ENCODE peak calls at places on chromosomes 2 and 18, in six cellular contexts. D is A673, U is hepatocyte, S is MM.1S, P is GM23248, G is PC-3. V is an unnamed sample. For H3K36me3, the result is how much of the 10 kb centered on the place peaks cover.

GRCh38 chr2:230731512-230731911 is 18.9 kb downstream of the CAB39 start:
- DNase-seq in G (no peak), P (no peak), D (no peak), U (no peak), S (no peak), V (no peak)

GRCh38 chr2:204024503-204024902 is 87.9 kb downstream of the ICOS start:
- DNase-seq in G (peak), U (peak), S (peak), P (peak), D (peak), V (peak)

GRCh38 chr18:47930086-47930843 is at the start of gene SMAD2:
- DNase-seq in U (peak), S (peak), G (peak), D (peak), P (peak), V (peak)

GRCh38 chr2:121254748-121255147 is 30.3 kb downstream of the TFCP2L1 start:
- DNase-seq in P (no peak), S (no peak), G (no peak), D (no peak), U (peak), V (no peak)

GRCh38 chr2:209525336-209525735 is 101.5 kb downstream of the MAP2 start:
- DNase-seq in P (peak), U (no peak), D (peak), G (no peak), S (no peak), V (peak)

GRCh38 chr2:107412209-107412904 is 414.3 kb upstream of the RGPD4 start:
- DNase-seq in D (no peak), P (peak), G (no peak), U (no peak), S (no peak), V (peak)

GRCh38 chr2:201432551-201433388 is 18.5 kb downstream of the TRAK2 start:
- DNase-seq in G (no peak), S (no peak), U (no peak), P (peak), D (peak), V (peak)

GRCh38 chr2:74462786-74463105 is 2.4 kb downstream of the MOGS start:
- DNase-seq in S (no peak), D (no peak), P (no peak), U (no peak), G (no peak), V (no peak)

GRCh38 chr18:76875390-76876330 is 53.3 kb downstream of the ZNF236 start:
- DNase-seq in S (peak), U (peak), D (peak), P (peak), G (peak), V (no peak)

GRCh38 chr2:237348281-237348865 is 65.6 kb downstream of the COL6A3 start:
- DNase-seq in D (no peak), P (no peak), G (no peak), S (no peak), U (no peak), V (no peak)

GRCh38 chr2:63741884-63742583 is 99.7 kb upstream of the UGP2 start:
- DNase-seq in S (no peak), D (no peak), U (no peak), P (peak), G (peak), V (peak)

GRCh38 chr2:109064660-109065306 is 64.2 kb upstream of the SH3RF3 start:
- DNase-seq in G (no peak), U (no peak), D (no peak), S (no peak), P (no peak), V (no peak)

GRCh38 chr2:217095511-217096205 is 235.8 kb upstream of the TNP1 start:
- DNase-seq in U (no peak), D (no peak), P (no peak), S (no peak), G (peak), V (no peak)

GRCh38 chr2:232901711-232902578 is 31.9 kb downstream of the SNORC start:
- DNase-seq in U (peak), G (peak), P (peak), S (no peak), D (peak), V (peak)

GRCh38 chr2:16654775-16655456 is 10.7 kb downstream of the CYRIA start:
- DNase-seq in P (no peak), D (no peak), G (no peak), U (no peak), S (no peak), V (no peak)

GRCh38 chr2:131104487-131105155 is 515 bp upstream of the PLEKHB2 start:
- DNase-seq in S (peak), G (peak), U (peak), D (peak), P (peak), V (peak)

GRCh38 chr18:10020176-10020575 is 106.4 kb downstream of the VAPA start:
- DNase-seq in P (peak), S (no peak), G (peak), D (peak), U (no peak), V (no peak)

GRCh38 chr2:191656792-191657191 is 21.1 kb upstream of the NABP1 start:
- DNase-seq in G (no peak), U (no peak), S (no peak), P (no peak), D (no peak), V (no peak)

DNA sequence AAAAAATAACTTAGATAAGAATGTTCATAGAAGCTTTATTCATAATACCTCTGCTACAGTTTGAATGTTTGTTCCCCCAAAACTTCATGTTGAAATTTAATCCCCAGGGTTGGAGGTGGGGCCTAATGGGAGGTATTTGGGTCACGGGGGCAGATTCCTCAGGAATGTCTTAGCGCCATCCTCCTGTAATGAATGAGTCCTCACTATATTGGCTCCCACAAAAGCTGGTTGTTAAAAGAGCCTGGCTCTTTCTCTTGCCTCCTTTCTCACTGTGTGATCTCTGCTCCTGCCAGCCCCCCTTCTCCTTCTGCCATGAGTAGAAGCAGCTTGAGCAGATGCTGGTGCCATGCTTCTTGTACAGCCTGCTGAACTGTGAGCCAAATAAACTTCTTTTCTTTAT is 721.0 kb upstream of the PKDCC start:
- DNase-seq in P (no peak), G (no peak), D (no peak), U (no peak), S (no peak), V (no peak)
- H3K36me3 ChIP-seq in P (under half), G (under half), D (under half), U (under half), S (under half), V (under half)

GRCh38 chr2:20671036-20671735 is 4.2 kb downstream of the GDF7 start:
- DNase-seq in S (no peak), D (no peak), P (peak), U (no peak), G (no peak), V (no peak)

GRCh38 chr2:20670315-20671035 is 3.5 kb downstream of the GDF7 start:
- DNase-seq in P (peak), G (no peak), S (no peak), D (no peak), U (no peak), V (no peak)

GRCh38 chr2:20668470-20668869 is 1.5 kb downstream of the GDF7 start:
- DNase-seq in S (no peak), U (no peak), P (no peak), G (no peak), D (no peak), V (no peak)

GRCh38 chr2:20668871-20669475 is 2.0 kb downstream of the GDF7 start:
- DNase-seq in D (no peak), P (no peak), U (no peak), S (no peak), G (no peak), V (no peak)

DNA sequence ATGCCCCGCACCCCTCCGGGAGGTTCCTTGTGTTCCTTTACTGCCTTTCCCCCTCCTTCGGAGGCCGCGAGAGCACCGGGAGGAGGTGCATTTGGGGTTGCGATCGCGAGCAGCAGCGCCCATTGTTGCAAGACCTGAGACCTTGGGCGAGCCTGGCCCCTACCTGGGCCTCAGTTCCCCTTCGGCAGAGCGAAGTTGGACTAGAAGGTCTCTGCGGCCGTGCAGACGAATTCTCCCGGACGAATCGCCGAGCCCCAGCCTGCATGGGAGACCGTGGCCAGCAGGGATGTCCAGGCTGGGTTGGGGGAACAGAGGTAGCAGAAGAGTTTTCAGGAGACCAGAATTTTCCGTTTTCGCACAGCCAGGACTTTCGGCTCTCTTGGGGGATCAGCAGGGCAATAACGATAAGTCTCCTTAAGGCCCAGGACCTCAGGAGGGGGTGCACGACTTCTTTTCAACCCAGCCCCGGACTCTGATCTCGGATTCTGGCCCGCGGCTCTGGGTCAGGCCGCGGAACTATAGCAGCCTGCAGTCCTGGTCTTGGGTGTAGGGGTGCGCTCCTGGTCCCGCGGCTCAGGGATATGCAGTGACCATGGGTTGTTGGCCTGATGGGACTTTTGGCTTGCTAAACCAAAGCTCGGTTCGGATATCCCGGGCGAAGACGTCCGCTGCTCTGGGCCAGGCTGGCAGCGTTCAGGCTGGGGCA is 2.8 kb downstream of the GDF7 start:
- DNase-seq in G (no peak), P (no peak), S (no peak), U (no peak), D (no peak), V (no peak)
- TF ChIP-seq EZH2 in G (no peak), P (no peak), S (no peak), U (no peak), D (no peak), V (peak)

DNA sequence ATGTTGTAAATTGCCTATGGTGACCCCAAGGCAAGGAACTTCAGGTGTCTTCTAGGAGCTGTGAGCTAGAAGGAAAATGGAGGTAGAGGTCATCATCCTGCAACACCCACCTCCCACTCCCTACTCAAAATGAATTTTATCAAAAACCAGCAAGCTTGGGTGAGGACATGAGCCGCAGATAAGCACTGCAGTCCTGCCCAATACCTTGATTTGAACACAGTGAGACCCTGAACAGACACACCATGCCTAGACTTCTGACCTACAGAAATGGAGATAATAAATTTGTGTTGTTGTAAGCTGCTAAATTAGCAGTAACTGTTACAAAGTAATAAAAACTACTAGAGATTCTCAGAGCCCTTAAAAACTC is 13.4 kb downstream of the MEX3C start:
- DNase-seq in D (no peak), S (no peak), U (no peak), P (no peak), G (no peak), V (no peak)
- H3K36me3 ChIP-seq in D (under half), S (under half), U (under half), P (under half), G (under half), V (under half)

DNA sequence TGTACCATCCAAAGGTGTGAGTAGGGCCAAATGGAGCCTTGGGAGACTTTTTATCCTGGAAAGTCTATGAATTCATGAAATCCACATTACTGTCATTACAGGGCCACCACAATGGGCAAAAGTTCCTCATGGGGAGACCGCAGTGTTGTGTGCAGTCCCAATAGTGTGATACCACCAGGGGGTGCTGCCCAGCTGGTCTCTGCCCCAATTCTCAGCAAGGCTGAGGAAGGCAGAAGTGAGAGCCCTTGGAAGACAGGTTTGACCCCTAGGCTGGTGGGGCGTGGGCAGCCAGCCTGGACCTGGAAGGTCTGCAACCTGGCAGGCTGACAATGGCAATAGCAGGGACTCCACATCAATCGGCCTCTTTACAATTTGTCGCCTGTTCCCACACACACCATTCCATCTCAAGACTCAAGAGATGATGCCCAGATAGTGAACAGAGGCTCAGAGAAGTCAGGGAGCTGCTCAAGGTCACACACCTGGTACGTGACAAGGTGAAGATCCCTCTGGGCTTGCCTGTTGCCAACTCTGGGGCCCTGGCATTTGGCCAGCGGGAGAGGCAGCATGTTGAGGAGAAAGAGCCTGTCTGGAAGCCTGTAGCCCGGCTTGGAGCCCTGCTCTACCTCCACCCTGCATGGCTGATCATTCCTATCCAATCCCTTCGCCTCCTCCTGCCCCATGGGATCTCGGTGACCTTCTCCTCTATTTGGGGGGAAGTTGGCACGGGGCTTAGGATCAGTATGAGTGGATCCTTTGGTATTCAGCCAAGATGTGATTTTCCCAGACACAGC is 3.1 kb upstream of the ATOH8 start:
- DNase-seq in G (peak), U (peak), S (peak), P (peak), D (peak), V (no peak)
- TF ChIP-seq EZH2 in G (no peak), U (no peak), S (no peak), P (no peak), D (no peak), V (no peak)

GRCh38 chr2:26283606-26284005 is 38.9 kb downstream of the HADHB start:
- DNase-seq in U (no peak), P (no peak), D (no peak), G (no peak), S (no peak), V (no peak)
- H3K36me3 ChIP-seq in U (under half), P (half or more), D (half or more), G (under half), S (under half), V (under half)

DNA sequence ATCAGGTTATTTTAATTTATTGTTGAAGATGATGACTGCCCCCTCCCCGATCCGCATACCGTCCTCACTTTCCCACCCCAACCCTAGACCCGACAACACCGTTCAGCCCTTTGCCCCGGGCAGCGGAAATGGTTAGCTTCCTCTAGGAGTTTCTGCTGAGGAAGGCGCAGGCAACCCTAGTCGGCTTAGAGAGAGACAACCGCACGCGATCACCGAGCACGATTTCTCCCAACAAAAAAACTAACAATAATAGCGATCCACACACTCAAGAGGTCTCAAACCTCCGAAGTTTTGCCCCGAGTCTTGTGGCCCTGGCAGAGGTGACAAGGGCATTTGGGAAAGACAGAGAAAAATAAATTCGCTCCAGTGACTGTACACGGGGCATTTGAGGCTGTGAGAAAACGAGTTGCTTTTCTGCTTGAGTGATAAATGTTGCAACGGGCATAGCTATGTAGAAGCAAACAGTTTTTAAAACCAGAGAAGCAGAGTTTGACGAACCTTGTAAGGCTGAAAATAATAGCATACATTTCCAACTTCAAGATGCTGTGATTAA is 11.2 kb upstream of the SIX3 start:
- DNase-seq in G (no peak), S (no peak), P (peak), D (no peak), U (no peak), V (no peak)
- TF ChIP-seq EZH2 in G (no peak), S (no peak), P (peak), D (peak), U (peak), V (peak)

V was measured in astrocyte.